ENCODE peak calls at places on chromosome 18, in seven cellular contexts. Z, M, X, A, H, R and C are unnamed samples.

GRCh38 chr18:50432915-50433314 is 58.1 kb downstream of the SKA1 start:
- DNase-seq in X (peak; percentile 35), Z (no peak), A (no peak), M (no peak), H (no peak), R (no peak), C (no peak)

GRCh38 chr18:76817888-76818611 is 4.3 kb upstream of the ZNF236 start:
- DNase-seq in H (no peak), M (no peak), X (no peak), R (no peak), Z (no peak), A (no peak), C (no peak)

GRCh38 chr18:30945769-30946168 is 96.8 kb downstream of the DSC3 start:
- DNase-seq in Z (no peak), X (peak; percentile 48), A (no peak), H (peak; percentile 25), M (no peak), R (no peak), C (no peak)

GRCh38 chr18:46352520-46353250 is 248.5 kb downstream of the HAUS1 start:
- DNase-seq in X (no peak), M (no peak), Z (no peak), A (no peak), R (no peak), H (no peak), C (no peak)

GRCh38 chr18:28816155-28816554 is 639.2 kb upstream of the CDH2 start:
- DNase-seq in H (no peak), R (no peak), M (no peak), Z (no peak), X (no peak), A (no peak), C (no peak)

GRCh38 chr18:80009661-80010550 is 21.5 kb upstream of the TXNL4A start:
- DNase-seq in A (no peak), R (no peak), H (peak; percentile 40), M (no peak), X (peak; percentile 69), Z (peak; percentile 79), C (peak; percentile 78)

GRCh38 chr18:67818432-67818831 is 301.9 kb upstream of the DSEL start:
- DNase-seq in Z (no peak), H (no peak), M (no peak), X (no peak), R (no peak), A (no peak), C (no peak)

GRCh38 chr18:23071285-23071684 is 64.0 kb upstream of the CABLES1 start:
- DNase-seq in M (no peak), H (peak; percentile 55), Z (peak; percentile 49), R (peak; percentile 68), A (no peak), X (peak; percentile 15), C (peak; percentile 39)

GRCh38 chr18:55100817-55101457 is 141.7 kb upstream of the CCDC68 start:
- DNase-seq in Z (no peak), H (no peak), R (no peak), X (peak; percentile 80), M (no peak), A (no peak), C (no peak)

GRCh38 chr18:70082430-70082829 is 123.1 kb downstream of the RTTN start:
- DNase-seq in R (no peak), A (no peak), M (no peak), H (no peak), X (no peak), Z (no peak), C (no peak)

GRCh38 chr18:2002178-2002577 is 569.1 kb downstream of the METTL4 start:
- DNase-seq in M (no peak), R (no peak), Z (peak; percentile 29), A (peak; percentile 19), X (no peak), H (no peak), C (no peak)

GRCh38 chr18:45657357-45658335 is 42.4 kb downstream of the SLC14A2 start:
- DNase-seq in H (no peak), M (no peak), R (no peak), A (no peak), Z (no peak), X (peak; percentile 46), C (no peak)

GRCh38 chr18:46471809-46472498 is 185.1 kb downstream of the LOXHD1 start:
- DNase-seq in R (no peak), A (no peak), Z (no peak), H (no peak), X (no peak), M (no peak), C (no peak)

GRCh38 chr18:46877329-46877987 is 39.8 kb downstream of the PIAS2 start:
- DNase-seq in H (peak; percentile 45), R (no peak), X (no peak), M (no peak), A (no peak), Z (no peak), C (no peak)

GRCh38 chr18:30406728-30407127 is 635.8 kb downstream of the DSC3 start:
- DNase-seq in R (no peak), A (no peak), H (no peak), X (peak; percentile 32), M (no peak), Z (no peak), C (no peak)

GRCh38 chr18:42306208-42306980 is 351.4 kb downstream of the PIK3C3 start:
- DNase-seq in Z (no peak), R (no peak), A (no peak), M (no peak), X (no peak), H (no peak), C (no peak)

GRCh38 chr18:75240433-75240832 is 29.8 kb downstream of the TSHZ1 start:
- DNase-seq in Z (no peak), X (no peak), M (no peak), R (no peak), H (no peak), A (no peak), C (no peak)

GRCh38 chr18:26549486-26550435 is 1.4 kb upstream of the KCTD1 start:
- DNase-seq in M (no peak), A (peak; percentile 71), X (peak; percentile 87), Z (peak; percentile 83), R (no peak), H (peak; percentile 75), C (peak; percentile 78)

GRCh38 chr18:26772691-26773090 is 92.8 kb downstream of the AQP4 start:
- DNase-seq in X (no peak), M (no peak), A (no peak), R (no peak), Z (no peak), H (no peak), C (no peak)

GRCh38 chr18:39448942-39449341 is 1883.3 kb upstream of the CELF4 start:
- DNase-seq in M (no peak), A (no peak), H (no peak), R (no peak), X (peak; percentile 38), Z (no peak), C (no peak)

GRCh38 chr18:43531438-43531837 is 254.1 kb upstream of the SYT4 start:
- DNase-seq in M (no peak), A (no peak), R (no peak), Z (no peak), X (no peak), H (no peak), C (no peak)

GRCh38 chr18:63025251-63025710 is 294.3 kb downstream of the BCL2 start:
- DNase-seq in Z (no peak), A (peak; percentile 82), M (no peak), R (no peak), X (peak; percentile 8), H (peak; percentile 31), C (peak; percentile 46)

GRCh38 chr18:60157810-60158209 is 214.8 kb downstream of the MC4R start:
- DNase-seq in M (peak; percentile 17), X (no peak), Z (no peak), H (no peak), R (no peak), A (no peak), C (no peak)

GRCh38 chr18:60411715-60412114 is 39.1 kb upstream of the MC4R start:
- DNase-seq in A (peak; percentile 50), Z (no peak), M (no peak), R (no peak), X (no peak), H (no peak), C (no peak)

GRCh38 chr18:28366667-28367066 is 189.7 kb upstream of the CDH2 start:
- DNase-seq in X (no peak), M (no peak), H (no peak), Z (no peak), A (no peak), R (no peak), C (no peak)

GRCh38 chr18:79806976-79807841 is 9.5 kb downstream of the KCNG2 start:
- DNase-seq in M (no peak), H (no peak), X (no peak), Z (no peak), R (no peak), A (no peak), C (peak; percentile 21)

GRCh38 chr18:22470511-22471181 is 52.9 kb upstream of the CTAGE1 start:
- DNase-seq in H (no peak), R (no peak), A (no peak), X (peak; percentile 61), Z (peak; percentile 46), M (no peak), C (no peak)

GRCh38 chr18:48222118-48222517 is 187.1 kb downstream of the ZBTB7C start:
- DNase-seq in R (no peak), H (peak; percentile 63), Z (no peak), X (peak; percentile 78), M (peak; percentile 96), A (no peak), C (no peak)

GRCh38 chr18:25247725-25248124 is 104.2 kb downstream of the ZNF521 start:
- DNase-seq in M (no peak), X (no peak), A (no peak), Z (no peak), R (no peak), H (no peak), C (no peak)